ENCODE peak calls at places on chromosomes 5 and 9, in eight cellular contexts. N is astrocyte of the spinal cord; V is AG09309; K is CD4-positive, CD25-positive, alpha-beta regulatory T cell; E is sciatic nerve; D is stimulated activated naive CD8-positive, alpha-beta T cell treated with anti-CD3 and anti-CD28 coated beads, Interleukin-15, amount 100 ng/mL, for 72 hours; H is neuronal stem cell; M is stimulated activated CD4-positive, alpha-beta T cell treated with anti-CD3 and anti-CD28 coated beads, Interleukin-2, amount 100 ng/mL, for 48 hours. R is an unnamed sample.
A peak's percentile ranks its signal among the peaks of the same experiment; 100 is the strongest.

GRCh38 chr5:125002727-125003598 is 256.5 kb upstream of the ZNF608 start:
- DNase-seq in N (no peak), V (no peak), K (no peak), E (no peak), D (no peak), H (no peak), M (no peak), R (no peak)

GRCh38 chr9:130467371-130467770 is 22.6 kb downstream of the ASS1 start:
- DNase-seq in N (no peak), V (no peak), K (no peak), E (no peak), D (no peak), H (no peak), M (no peak), R (no peak)

GRCh38 chr5:57539281-57539701 is 56.7 kb upstream of the ACTBL2 start:
- DNase-seq in N (peak; percentile 42), V (peak; percentile 88), K (no peak), E (no peak), D (no peak), H (no peak), M (no peak), R (no peak)

GRCh38 chr9:127534250-127534649 is 77.8 kb upstream of the STXBP1 start:
- DNase-seq in N (no peak), V (no peak), K (no peak), E (no peak), D (no peak), H (no peak), M (no peak), R (no peak)

GRCh38 chr9:96604005-96604320 is 15.7 kb downstream of the CDC14B start:
- DNase-seq in N (no peak), V (no peak), K (no peak), E (no peak), D (no peak), H (no peak), M (no peak), R (no peak)

GRCh38 chr9:112784020-112784788 is 33.6 kb downstream of the SNX30 start:
- DNase-seq in N (peak; percentile 54), V (no peak), K (no peak), E (no peak), D (no peak), H (peak; percentile 35), M (no peak), R (no peak)

GRCh38 chr5:106258591-106259125 is 1412.1 kb downstream of the EFNA5 start:
- DNase-seq in N (peak; percentile 33), V (no peak), K (no peak), E (no peak), D (no peak), H (no peak), M (no peak), R (no peak)

GRCh38 chr9:96556701-96557461 is 62.8 kb downstream of the CDC14B start:
- DNase-seq in N (no peak), V (no peak), K (no peak), E (peak; percentile 63), D (no peak), H (no peak), M (no peak), R (no peak)

GRCh38 chr9:78549711-78550110 is 252.8 kb downstream of the PSAT1 start:
- DNase-seq in N (no peak), V (no peak), K (no peak), E (no peak), D (no peak), H (no peak), M (no peak), R (no peak)

GRCh38 chr9:93960221-93960970 is 5.2 kb upstream of the BARX1 start:
- DNase-seq in N (no peak), V (no peak), K (no peak), E (no peak), D (no peak), H (no peak), M (no peak), R (no peak)

GRCh38 chr5:168851902-168852321 is 272.7 kb upstream of the PANK3 start:
- DNase-seq in N (peak; percentile 81), V (peak; percentile 72), K (no peak), E (no peak), D (peak; percentile 33), H (no peak), M (no peak), R (no peak)

GRCh38 chr5:171416160-171417049 is 3.0 kb upstream of the FGF18 start:
- DNase-seq in N (no peak), V (no peak), K (no peak), E (no peak), D (no peak), H (no peak), M (no peak), R (no peak)

GRCh38 chr9:107648153-107648716 is 158.7 kb upstream of the KLF4 start:
- DNase-seq in N (peak; percentile 48), V (peak; percentile 55), K (no peak), E (no peak), D (no peak), H (no peak), M (no peak), R (no peak)

GRCh38 chr5:83827111-83827541 is 106.5 kb upstream of the HAPLN1 start:
- DNase-seq in N (peak; percentile 37), V (peak; percentile 83), K (no peak), E (no peak), D (no peak), H (no peak), M (no peak), R (no peak)

GRCh38 chr9:133377721-133378216 is 1.6 kb downstream of the STKLD1 start:
- DNase-seq in N (no peak), V (no peak), K (no peak), E (no peak), D (no peak), H (no peak), M (no peak), R (no peak)

GRCh38 chr5:58759745-58760144 is 176.9 kb downstream of the RAB3C start:
- DNase-seq in N (no peak), V (no peak), K (no peak), E (no peak), D (no peak), H (no peak), M (no peak), R (no peak)

GRCh38 chr5:121164632-121165031 is 687.0 kb upstream of the FTMT start:
- DNase-seq in N (no peak), V (no peak), K (no peak), E (no peak), D (no peak), H (no peak), M (no peak), R (no peak)

GRCh38 chr9:97925497-97926334 is 3.4 kb upstream of the TRMO start:
- DNase-seq in N (no peak), V (no peak), K (no peak), E (no peak), D (no peak), H (no peak), M (no peak), R (no peak)

GRCh38 chr9:127877566-127877998 is at the start of gene AK1:
- DNase-seq in N (peak; percentile 51), V (no peak), K (no peak), E (peak; percentile 91), D (no peak), H (peak; percentile 41), M (no peak), R (no peak)

GRCh38 chr9:37753489-37754190 is at the start of gene TRMT10B:
- DNase-seq in N (peak; percentile 74), V (no peak), K (peak; percentile 64), E (peak; percentile 80), D (peak; percentile 69), H (peak; percentile 48), M (peak; percentile 64), R (peak; percentile 51)

GRCh38 chr5:6461793-6462650 is 13.4 kb downstream of the UBE2QL1 start:
- DNase-seq in N (no peak), V (no peak), K (no peak), E (no peak), D (no peak), H (no peak), M (no peak), R (no peak)

GRCh38 chr5:32814141-32814540 is 103.0 kb downstream of the NPR3 start:
- DNase-seq in N (no peak), V (no peak), K (no peak), E (no peak), D (no peak), H (no peak), M (no peak), R (no peak)

GRCh38 chr9:104864675-104865104 is 63.3 kb downstream of the ABCA1 start:
- DNase-seq in N (peak; percentile 78), V (peak; percentile 69), K (no peak), E (no peak), D (no peak), H (no peak), M (no peak), R (no peak)

GRCh38 chr5:32507738-32508434 is 63.3 kb upstream of the ZFR start:
- DNase-seq in N (peak; percentile 69), V (peak; percentile 86), K (no peak), E (no peak), D (no peak), H (no peak), M (no peak), R (no peak)

GRCh38 chr5:137693951-137694721 is 41.8 kb downstream of the KLHL3 start:
- DNase-seq in N (no peak), V (no peak), K (no peak), E (no peak), D (no peak), H (no peak), M (no peak), R (no peak)

GRCh38 chr5:167726641-167727040 is 564.8 kb upstream of the WWC1 start:
- DNase-seq in N (no peak), V (no peak), K (no peak), E (no peak), D (no peak), H (no peak), M (no peak), R (no peak)